ENCODE peak calls at places on chromosomes 7 and 10, in five cellular contexts. D is endothelial cell, X is B cell, J is AG09319, R is neural crest cell. P is an unnamed sample.

GRCh38 chr10:124447741-124448466 is 1.9 kb downstream of the NKX1-2 start:
- DNase-seq in J (no peak), D (no peak), X (no peak), R (no peak), P (no peak)

GRCh38 chr7:38838992-38839391 is 70.0 kb downstream of the VPS41 start:
- DNase-seq in D (no peak), J (no peak), X (no peak), R (no peak), P (no peak)

GRCh38 chr7:44224216-44224950 is 23.6 kb downstream of the YKT6 start:
- DNase-seq in D (peak), J (no peak), X (no peak), R (no peak), P (no peak)

GRCh38 chr10:99667108-99667751 is 7.9 kb downstream of the ENTPD7 start:
- DNase-seq in J (no peak), D (no peak), R (no peak), X (no peak), P (no peak)

GRCh38 chr7:95535647-95536046 is 49.9 kb downstream of the ASB4 start:
- DNase-seq in X (no peak), J (no peak), R (no peak), D (no peak), P (no peak)

GRCh38 chr10:131215776-131216175 is 95.7 kb downstream of the TCERG1L start:
- DNase-seq in X (no peak), J (no peak), R (no peak), D (no peak), P (no peak)

GRCh38 chr10:122044045-122044661 is 55.2 kb downstream of the TACC2 start:
- DNase-seq in R (no peak), X (no peak), J (no peak), D (no peak), P (no peak)

GRCh38 chr7:149866817-149867447 is 6.8 kb upstream of the ATP6V0E2 start:
- DNase-seq in J (no peak), R (no peak), X (no peak), D (no peak), P (no peak)

GRCh38 chr10:130194194-130194990 is 58.2 kb downstream of the GLRX3 start:
- DNase-seq in D (no peak), X (no peak), R (no peak), J (no peak), P (no peak)

GRCh38 chr7:157309990-157310668 is 26.7 kb upstream of the DNAJB6 start:
- DNase-seq in X (no peak), J (peak), D (no peak), R (no peak), P (no peak)

GRCh38 chr10:99357691-99358090 is 28.5 kb downstream of the CNNM1 start:
- DNase-seq in J (no peak), R (no peak), X (no peak), D (no peak), P (no peak)

GRCh38 chr7:124429923-124430322 is 335.7 kb downstream of the GPR37 start:
- DNase-seq in X (no peak), D (no peak), R (no peak), J (no peak), P (no peak)

GRCh38 chr7:130107949-130108674 is 37.8 kb downstream of the KLHDC10 start:
- DNase-seq in R (no peak), J (no peak), X (no peak), D (no peak), P (no peak)

GRCh38 chr10:13993634-13994033 is 337.1 kb downstream of the FRMD4A start:
- DNase-seq in D (no peak), R (no peak), X (no peak), J (no peak), P (no peak)

GRCh38 chr10:13993169-13993568 is 337.6 kb downstream of the FRMD4A start:
- DNase-seq in X (no peak), D (no peak), R (no peak), J (no peak), P (no peak)

GRCh38 chr10:13997650-13998049 is 333.1 kb downstream of the FRMD4A start:
- DNase-seq in D (no peak), J (no peak), R (no peak), X (no peak), P (no peak)

GRCh38 chr10:13998090-13998838 is 332.5 kb downstream of the FRMD4A start:
- DNase-seq in X (no peak), J (no peak), R (no peak), D (no peak), P (no peak)

DNA sequence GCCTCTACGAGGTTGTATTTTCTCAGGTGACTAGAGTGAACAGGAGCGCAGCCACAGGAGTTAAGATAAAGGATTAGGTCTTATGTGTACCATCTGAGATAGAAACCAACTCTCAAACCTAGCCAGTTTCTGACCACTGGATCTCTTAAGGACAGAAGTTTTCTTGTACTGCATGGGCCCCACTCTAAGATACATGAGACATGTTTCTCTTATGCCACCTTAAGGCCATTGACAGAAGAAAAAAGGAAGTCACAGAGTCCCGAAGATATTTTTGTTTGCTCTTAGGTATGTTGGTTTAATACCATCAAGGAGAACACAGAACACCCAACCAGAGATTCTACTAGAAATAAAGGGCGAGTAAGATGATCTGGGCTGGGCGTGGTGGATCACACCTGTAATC is 335.8 kb downstream of the FRMD4A start:
- DNase-seq in R (no peak), D (no peak), J (no peak), X (no peak), P (no peak)
- TF ChIP-seq CTCF in R (no peak), D (no peak), J (no peak), X (peak), P (no peak)

GRCh38 chr7:109844362-109844761 is 1246.6 kb upstream of the LRRN3 start:
- DNase-seq in D (no peak), R (no peak), J (no peak), X (no peak), P (no peak)
- TF ChIP-seq CTCF in D (peak), R (peak), J (peak), X (no peak), P (peak)

DNA sequence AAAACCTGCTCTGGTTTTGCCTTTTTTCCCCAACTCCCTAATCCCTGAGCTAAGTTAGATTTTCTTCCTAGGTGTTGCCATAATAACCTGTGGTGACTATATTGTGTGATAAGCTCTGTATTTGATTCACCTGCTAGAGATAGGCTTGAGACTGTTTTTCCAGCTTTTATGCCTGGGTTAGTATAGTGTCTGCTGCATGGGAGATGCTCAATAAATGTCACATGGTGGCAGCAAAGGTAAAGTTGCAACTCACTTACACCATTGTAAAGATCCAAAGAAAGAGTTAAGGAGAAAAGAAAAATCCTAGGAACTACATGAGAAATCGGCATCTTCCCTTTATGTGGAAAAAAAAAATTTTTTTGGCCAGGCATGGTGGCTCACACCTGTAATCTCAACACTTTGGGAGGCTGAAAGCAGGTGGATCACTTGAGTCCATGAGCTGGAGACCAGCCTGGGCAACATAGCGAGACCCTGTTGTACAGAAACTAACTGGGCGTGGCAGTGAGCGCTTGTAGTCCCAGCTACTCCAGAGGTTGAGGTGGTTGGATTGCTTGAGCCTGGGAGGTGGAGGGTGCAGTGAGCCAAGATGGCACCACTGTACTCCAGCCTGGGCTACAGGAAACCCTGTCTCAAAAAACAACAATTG is 3.7 kb downstream of the CCNJ start:
- DNase-seq in J (no peak), X (no peak), D (no peak), R (no peak), P (no peak)
- TF ChIP-seq CTCF in J (no peak), X (no peak), D (no peak), R (no peak), P (peak)

DNA sequence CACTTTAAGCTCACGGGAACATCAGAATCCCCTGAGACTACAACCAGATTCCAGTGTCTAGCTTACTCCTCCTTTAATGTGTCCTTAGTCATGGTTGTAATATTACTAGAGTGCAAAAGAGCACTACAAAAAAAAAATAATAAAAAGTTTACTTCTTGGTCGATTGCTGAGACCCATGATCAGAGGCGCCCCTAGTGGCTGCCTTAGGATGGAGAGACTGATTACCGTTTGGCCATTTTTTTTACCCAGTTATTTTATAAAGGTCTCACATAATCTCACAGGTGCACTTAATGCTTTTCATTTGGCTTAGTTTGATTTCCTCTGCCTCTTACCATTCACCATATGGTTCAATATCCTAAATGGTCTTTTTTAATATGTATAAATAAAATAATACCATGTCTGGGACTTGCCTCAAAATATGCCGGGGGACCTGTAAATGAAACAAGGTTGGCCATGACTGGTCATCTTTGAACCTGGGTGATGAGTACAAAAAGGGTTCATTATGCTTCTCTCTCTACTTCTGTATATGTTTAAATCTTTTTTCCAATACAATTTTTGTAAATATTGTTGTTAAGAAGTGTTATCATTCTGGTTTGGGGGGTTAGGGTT is 331.5 kb upstream of the NFE2L3 start:
- DNase-seq in R (no peak), X (no peak), J (no peak), D (peak), P (no peak)
- TF ChIP-seq CTCF in R (peak), X (peak), J (peak), D (peak), P (no peak)

GRCh38 chr7:117312593-117312992 is 10.3 kb downstream of the WNT2 start:
- DNase-seq in J (no peak), D (no peak), R (no peak), X (no peak), P (no peak)
- TF ChIP-seq CTCF in J (no peak), D (no peak), R (peak), X (no peak), P (no peak)

GRCh38 chr7:84039432-84039831 is 155.2 kb downstream of the SEMA3A start:
- DNase-seq in X (no peak), D (no peak), J (no peak), R (no peak), P (no peak)

GRCh38 chr7:84043661-84044191 is 150.9 kb downstream of the SEMA3A start:
- DNase-seq in D (no peak), X (no peak), J (no peak), R (no peak), P (no peak)

GRCh38 chr7:84042110-84042539 is 152.5 kb downstream of the SEMA3A start:
- DNase-seq in J (peak), R (no peak), X (no peak), D (no peak), P (no peak)

GRCh38 chr7:84041649-84042048 is 152.9 kb downstream of the SEMA3A start:
- DNase-seq in D (no peak), X (no peak), R (no peak), J (no peak), P (no peak)

DNA sequence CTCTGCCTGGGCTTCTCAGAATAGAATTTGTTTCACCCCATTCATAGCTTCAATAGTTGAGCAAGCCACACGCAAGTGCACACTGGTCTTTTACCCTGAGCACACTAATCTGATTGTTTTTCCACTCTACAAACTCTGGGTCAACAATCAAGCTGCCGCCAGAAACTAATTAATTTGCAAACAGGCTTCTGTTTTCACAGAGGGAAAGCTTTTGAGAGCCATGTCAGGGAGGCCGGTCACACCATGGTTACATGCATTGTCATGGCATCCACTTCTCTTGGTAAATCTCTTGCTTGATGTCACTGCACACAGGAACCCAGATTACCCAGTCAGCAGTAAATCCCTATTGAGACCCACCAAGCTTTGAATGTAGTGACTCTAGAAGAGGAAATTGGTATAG is 154.2 kb downstream of the SEMA3A start:
- DNase-seq in X (no peak), R (peak), J (no peak), D (no peak), P (no peak)
- TF ChIP-seq CTCF in X (no peak), R (no peak), J (no peak), D (no peak), P (no peak)

GRCh38 chr10:8921583-8921982 is 867.1 kb downstream of the GATA3 start:
- DNase-seq in X (no peak), R (no peak), J (no peak), D (no peak), P (no peak)
- TF ChIP-seq CTCF in X (no peak), R (no peak), J (no peak), D (no peak), P (no peak)

GRCh38 chr7:102447311-102447710 is 13.9 kb downstream of the ORAI2 start:
- DNase-seq in J (no peak), R (no peak), X (no peak), D (no peak), P (no peak)

GRCh38 chr7:102451371-102452054 is 13.2 kb downstream of the ALKBH4 start:
- DNase-seq in X (no peak), J (no peak), R (peak), D (no peak), P (no peak)

GRCh38 chr7:102452451-102452850 is 12.2 kb downstream of the ALKBH4 start:
- DNase-seq in X (no peak), R (no peak), D (no peak), J (no peak), P (no peak)

GRCh38 chr7:102449136-102449535 is 15.5 kb downstream of the ALKBH4 start:
- DNase-seq in J (no peak), D (no peak), R (no peak), X (no peak), P (no peak)

DNA sequence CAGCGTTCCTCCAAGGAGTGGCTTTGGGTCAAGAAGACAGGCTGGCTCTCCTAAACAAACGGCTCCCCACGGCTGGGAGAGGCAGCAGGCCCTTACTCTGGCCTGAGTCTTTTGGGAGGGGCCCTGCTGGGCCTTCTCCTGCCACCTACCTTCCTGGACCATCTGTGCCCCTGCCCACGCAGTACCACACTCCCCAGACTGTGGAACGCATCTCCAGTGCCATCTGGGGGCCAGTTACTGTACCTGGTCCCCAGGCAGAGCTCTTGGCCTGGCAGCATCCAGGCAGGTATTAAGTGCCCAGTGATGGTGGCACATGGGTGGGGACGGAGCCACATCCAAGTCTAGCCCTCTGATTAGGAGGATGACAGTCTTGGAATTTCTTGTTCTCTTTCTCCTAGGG is 14.4 kb downstream of the ALKBH4 start:
- DNase-seq in J (no peak), R (no peak), X (peak), D (no peak), P (no peak)
- TF ChIP-seq CTCF in J (no peak), R (no peak), X (peak), D (no peak), P (peak)

GRCh38 chr7:32071466-32072091 is 1.4 kb upstream of the PDE1C start:
- DNase-seq in J (no peak), D (no peak), R (no peak), X (no peak), P (no peak)

GRCh38 chr7:32070051-32070405 is 179 bp downstream of the PDE1C start:
- DNase-seq in J (no peak), X (no peak), R (no peak), D (no peak), P (no peak)

GRCh38 chr7:32070406-32071360 is at the start of gene PDE1C:
- DNase-seq in D (peak), R (peak), J (no peak), X (no peak), P (peak)

GRCh38 chr7:32073533-32073932 is 3.3 kb upstream of the PDE1C start:
- DNase-seq in J (no peak), R (no peak), X (no peak), D (no peak), P (no peak)

GRCh38 chr7:32072397-32072796 is 2.2 kb upstream of the PDE1C start:
- DNase-seq in D (no peak), R (no peak), X (no peak), J (no peak), P (no peak)
- TF ChIP-seq CTCF in D (peak), R (peak), X (no peak), J (no peak), P (no peak)

DNA sequence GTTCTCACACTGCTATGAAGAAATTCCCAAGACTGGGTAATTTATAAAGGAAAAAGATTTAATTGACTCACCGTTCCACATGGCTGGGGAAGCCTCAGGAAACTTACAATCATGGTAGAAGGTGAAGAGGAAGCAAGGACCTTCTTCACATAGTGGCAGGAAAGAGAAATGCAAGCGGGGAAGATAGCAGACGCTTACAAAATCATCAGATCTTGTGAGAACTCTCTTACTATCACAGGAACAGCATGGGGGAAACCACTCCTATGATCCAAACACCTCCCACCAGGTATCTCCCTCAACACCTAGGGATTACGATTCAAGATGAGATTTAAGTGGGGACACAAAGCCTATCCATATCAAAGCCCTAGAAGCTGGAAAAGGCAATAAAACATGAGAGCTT is 130.8 kb downstream of the MDFIC start:
- DNase-seq in J (no peak), R (no peak), X (no peak), D (no peak), P (no peak)
- TF ChIP-seq CTCF in J (no peak), R (no peak), X (no peak), D (no peak), P (no peak)